ENCODE peak calls at places on chromosomes 11 and 22, in eight cellular contexts. N is tibial nerve, D is ovary, K is kidney epithelial cell, F is upper lobe of right lung, P is SJSA1, T is WERI-Rb-1, X is endodermal cell. Z is an unnamed sample.

GRCh38 chr11:76288166-76288978 is 82.1 kb upstream of the WNT11 start:
- DNase-seq in N (no peak), D (no peak), K (no peak), F (no peak), P (no peak), T (no peak), X (no peak), Z (peak; percentile 55)

GRCh38 chr11:35038211-35038930 is 100.6 kb upstream of the CD44 start:
- DNase-seq in N (no peak), D (no peak), K (no peak), F (no peak), P (no peak), T (no peak), X (no peak), Z (no peak)

GRCh38 chr11:6925636-6926207 is 504 bp upstream of the ZNF215 start:
- DNase-seq in N (no peak), D (no peak), K (no peak), F (no peak), P (no peak), T (peak; percentile 41), X (peak; percentile 76), Z (peak; percentile 23)

GRCh38 chr22:41862530-41863266 is 29.8 kb downstream of the SREBF2 start:
- DNase-seq in N (no peak), D (no peak), K (no peak), F (no peak), P (no peak), T (no peak), X (no peak), Z (no peak)

GRCh38 chr11:10540546-10540914 is 457 bp downstream of the RNF141 start:
- DNase-seq in N (peak; percentile 17), D (no peak), K (no peak), F (no peak), P (no peak), T (peak; percentile 45), X (no peak), Z (no peak)

GRCh38 chr11:118078972-118079411 is 2.1 kb downstream of the TMPRSS4 start:
- DNase-seq in N (no peak), D (no peak), K (no peak), F (no peak), P (no peak), T (no peak), X (no peak), Z (no peak)

GRCh38 chr11:111443640-111444039 is 64.6 kb upstream of the POU2AF1 start:
- DNase-seq in N (no peak), D (no peak), K (no peak), F (no peak), P (no peak), T (no peak), X (no peak), Z (no peak)

GRCh38 chr11:13997881-13998280 is 35.4 kb downstream of the SPON1 start:
- DNase-seq in N (no peak), D (no peak), K (no peak), F (no peak), P (no peak), T (no peak), X (no peak), Z (no peak)

GRCh38 chr11:8566613-8567210 is 27.3 kb downstream of the STK33 start:
- DNase-seq in N (no peak), D (no peak), K (no peak), F (no peak), P (peak; percentile 20), T (no peak), X (no peak), Z (no peak)

GRCh38 chr11:12043959-12044772 is 35.7 kb upstream of the DKK3 start:
- DNase-seq in N (peak; percentile 76), D (peak; percentile 85), K (peak; percentile 100), F (peak; percentile 94), P (peak; percentile 96), T (peak; percentile 62), X (peak; percentile 91), Z (peak; percentile 77)

GRCh38 chr22:37259540-37260029 is 15.5 kb upstream of the RAC2 start:
- DNase-seq in N (no peak), D (no peak), K (no peak), F (peak; percentile 52), P (no peak), T (peak; percentile 71), X (peak; percentile 82), Z (peak; percentile 67)

GRCh38 chr22:27804683-27805297 is 3.2 kb upstream of the MN1 start:
- DNase-seq in N (peak; percentile 59), D (peak; percentile 80), K (no peak), F (peak; percentile 76), P (peak; percentile 56), T (peak; percentile 77), X (peak; percentile 90), Z (peak; percentile 92)

GRCh38 chr11:2450321-2451041 is 5.7 kb downstream of the KCNQ1 start:
- DNase-seq in N (no peak), D (no peak), K (no peak), F (peak; percentile 59), P (no peak), T (no peak), X (no peak), Z (peak; percentile 52)

GRCh38 chr11:7577883-7578242 is 64.1 kb downstream of the PPFIBP2 start:
- DNase-seq in N (no peak), D (no peak), K (no peak), F (no peak), P (peak; percentile 44), T (no peak), X (no peak), Z (no peak)

GRCh38 chr11:57290288-57290687 is 34.5 kb downstream of the TNKS1BP1 start:
- DNase-seq in N (no peak), D (no peak), K (no peak), F (no peak), P (no peak), T (no peak), X (no peak), Z (no peak)

GRCh38 chr11:18063131-18063530 is 17.1 kb upstream of the TPH1 start:
- DNase-seq in N (no peak), D (no peak), K (no peak), F (no peak), P (no peak), T (no peak), X (no peak), Z (no peak)

GRCh38 chr11:123145661-123146060 is 49.4 kb downstream of the CLMP start:
- DNase-seq in N (no peak), D (peak; percentile 42), K (no peak), F (no peak), P (no peak), T (peak; percentile 88), X (no peak), Z (peak; percentile 26)

GRCh38 chr22:46075764-46076531 is 74.4 kb upstream of the PPARA start:
- DNase-seq in N (peak; percentile 13), D (peak; percentile 54), K (no peak), F (peak; percentile 58), P (no peak), T (no peak), X (no peak), Z (no peak)

GRCh38 chr11:70092959-70093358 is 14.8 kb downstream of the ANO1 start:
- DNase-seq in N (no peak), D (no peak), K (no peak), F (no peak), P (no peak), T (no peak), X (no peak), Z (no peak)

DNA sequence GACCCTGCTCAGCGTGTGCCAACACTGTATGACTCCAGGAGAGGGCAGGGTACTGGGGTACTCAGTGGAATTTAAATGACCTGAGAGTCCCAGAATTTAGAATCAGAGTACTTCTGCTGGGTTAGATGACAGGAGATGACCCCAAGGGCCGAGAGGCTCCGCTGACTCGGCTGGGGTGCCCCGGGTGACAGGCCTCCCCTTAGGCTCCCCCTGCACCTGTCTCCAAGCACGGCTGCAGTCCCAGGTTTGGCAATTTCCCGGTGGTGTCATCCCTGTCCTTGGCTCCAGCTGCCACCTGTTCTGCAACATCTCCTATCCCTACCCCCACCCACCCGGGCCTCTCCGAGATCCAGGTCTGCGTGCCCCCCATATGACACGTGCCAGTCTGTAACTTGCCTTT is 1.3 kb downstream of the ACTN3 start:
- DNase-seq in N (no peak), D (no peak), K (no peak), F (no peak), P (no peak), T (no peak), X (no peak), Z (no peak)
- H3K4me3 ChIP-seq in N (no peak overlapping the region), D (no peak overlapping the region), K (no peak overlapping the region), F (no peak overlapping the region), P (no peak overlapping the region), T (no peak overlapping the region), X (no peak overlapping the region), Z (no peak overlapping the region)

GRCh38 chr22:47136671-47137070 is 374.2 kb downstream of the TBC1D22A start:
- DNase-seq in N (no peak), D (no peak), K (no peak), F (no peak), P (no peak), T (no peak), X (no peak), Z (no peak)
- H3K27me3 ChIP-seq in N (no peaks in the 10 kb centered on the region), D (no peaks in the 10 kb centered on the region), K (no peaks in the 10 kb centered on the region), F (no peaks in the 10 kb centered on the region), P (no peaks in the 10 kb centered on the region), T (no peaks in the 10 kb centered on the region), X (no peaks in the 10 kb centered on the region), Z (no peaks in the 10 kb centered on the region)

GRCh38 chr22:49901457-49901856 is 16.8 kb downstream of the ALG12 start:
- DNase-seq in N (no peak), D (no peak), K (no peak), F (peak; percentile 5), P (no peak), T (no peak), X (no peak), Z (no peak)
- H3K36me3 ChIP-seq in N (peaks cover 12% of the 10 kb centered on the region), D (no peaks in the 10 kb centered on the region), K (no peaks in the 10 kb centered on the region), F (peaks cover 42% of the 10 kb centered on the region), P (peaks cover 18% of the 10 kb centered on the region), T (peaks cover 37% of the 10 kb centered on the region), X (peaks cover 21% of the 10 kb centered on the region), Z (peaks cover 3% of the 10 kb centered on the region)

GRCh38 chr11:31784645-31785044 is 26.5 kb downstream of the PAX6 start:
- DNase-seq in N (no peak), D (no peak), K (no peak), F (no peak), P (no peak), T (no peak), X (no peak), Z (no peak)

GRCh38 chr11:31786996-31787685 is 24.0 kb downstream of the PAX6 start:
- DNase-seq in N (no peak), D (no peak), K (no peak), F (no peak), P (no peak), T (no peak), X (no peak), Z (no peak)

GRCh38 chr11:31790649-31791048 is 20.5 kb downstream of the PAX6 start:
- DNase-seq in N (no peak), D (no peak), K (no peak), F (no peak), P (no peak), T (no peak), X (no peak), Z (no peak)

GRCh38 chr11:31783264-31783663 is 27.9 kb downstream of the PAX6 start:
- DNase-seq in N (no peak), D (no peak), K (no peak), F (no peak), P (no peak), T (no peak), X (peak; percentile 56), Z (no peak)

DNA sequence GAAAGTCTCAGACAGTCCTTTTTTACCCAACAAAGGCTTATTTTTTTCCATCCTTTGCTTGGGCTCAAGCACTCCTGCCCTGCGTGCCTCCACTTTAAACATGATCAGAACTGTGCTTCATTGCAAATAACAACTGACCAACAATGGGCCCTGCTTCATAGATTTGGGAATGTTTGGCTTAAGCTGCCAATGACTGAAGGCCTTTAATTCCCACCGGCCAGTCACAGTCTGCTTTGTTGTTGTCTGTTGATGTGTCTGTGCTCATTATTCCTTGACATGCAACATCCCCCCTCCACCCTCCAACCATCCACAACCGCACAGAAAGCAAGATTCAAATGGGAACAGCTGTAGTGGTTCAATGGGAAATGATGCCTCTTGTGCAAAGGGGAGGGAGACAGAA is 23.1 kb downstream of the PAX6 start:
- DNase-seq in N (no peak), D (no peak), K (no peak), F (no peak), P (no peak), T (no peak), X (no peak), Z (no peak)
- H3K4me3 ChIP-seq in N (no peak overlapping the region), D (no peak overlapping the region), K (no peak overlapping the region), F (no peak overlapping the region), P (no peak overlapping the region), T (no peak overlapping the region), X (no peak overlapping the region), Z (no peak overlapping the region)